ENCODE peak calls at places on chromosomes 16 and 17, in seven cellular contexts. Q, E, N, I, W, C and V are unnamed samples.

GRCh38 chr17:77521076-77521475 is 380.3 kb downstream of the SEC14L1 start:
- DNase-seq in Q (no peak), E (no peak), N (no peak), I (no peak), W (no peak), C (no peak), V (no peak)

GRCh38 chr17:51507444-51507843 is 247.1 kb downstream of the UTP18 start:
- DNase-seq in Q (no peak), E (no peak), N (no peak), I (no peak), W (no peak), C (no peak), V (no peak)

GRCh38 chr16:67158637-67159600 is 790 bp downstream of the TRADD start:
- DNase-seq in Q (no peak), E (no peak), N (no peak), I (peak), W (peak), C (peak), V (no peak)

GRCh38 chr16:22751104-22751667 is 62.8 kb upstream of the HS3ST2 start:
- DNase-seq in Q (no peak), E (no peak), N (no peak), I (no peak), W (no peak), C (no peak), V (no peak)

GRCh38 chr16:89575247-89576172 is at the start of gene CPNE7:
- DNase-seq in Q (peak), E (no peak), N (no peak), I (no peak), W (peak), C (no peak), V (no peak)

GRCh38 chr17:45307290-45308015 is 9.4 kb downstream of the MAP3K14 start:
- DNase-seq in Q (no peak), E (no peak), N (no peak), I (no peak), W (no peak), C (peak), V (peak)

GRCh38 chr16:73846292-73846849 is 450.2 kb upstream of the PSMD7 start:
- DNase-seq in Q (no peak), E (no peak), N (no peak), I (no peak), W (no peak), C (no peak), V (no peak)

GRCh38 chr17:81295031-81295677 is at the start of gene SLC38A10:
- DNase-seq in Q (peak), E (peak), N (no peak), I (peak), W (peak), C (peak), V (peak)

GRCh38 chr17:1999557-2000251 is 25.4 kb downstream of the RTN4RL1 start:
- DNase-seq in Q (peak), E (no peak), N (no peak), I (no peak), W (no peak), C (no peak), V (no peak)

GRCh38 chr16:19644877-19645276 is 73.2 kb downstream of the KNOP1 start:
- DNase-seq in Q (peak), E (no peak), N (no peak), I (no peak), W (no peak), C (no peak), V (no peak)

GRCh38 chr17:10051112-10051511 is 146.0 kb upstream of the RCVRN start:
- DNase-seq in Q (no peak), E (no peak), N (no peak), I (no peak), W (no peak), C (no peak), V (no peak)

GRCh38 chr17:40633871-40634270 is 13.7 kb downstream of the SMARCE1 start:
- DNase-seq in Q (no peak), E (no peak), N (no peak), I (no peak), W (no peak), C (no peak), V (no peak)

GRCh38 chr16:85755929-85756768 is 5.3 kb upstream of the C16orf74 start:
- DNase-seq in Q (no peak), E (no peak), N (no peak), I (no peak), W (no peak), C (no peak), V (no peak)

GRCh38 chr17:2634361-2634960 is 41.0 kb downstream of the PAFAH1B1 start:
- DNase-seq in Q (no peak), E (no peak), N (no peak), I (no peak), W (no peak), C (no peak), V (no peak)

GRCh38 chr16:18062713-18063112 is 273.8 kb downstream of the NPIPA8 start:
- DNase-seq in Q (no peak), E (no peak), N (no peak), I (no peak), W (no peak), C (no peak), V (no peak)

GRCh38 chr16:35194681-35195080 is 1735.3 kb downstream of the TP53TG3F start:
- DNase-seq in Q (no peak), E (no peak), N (no peak), I (no peak), W (no peak), C (no peak), V (no peak)

GRCh38 chr16:85611455-85612190 is 1.5 kb upstream of the GSE1 start:
- DNase-seq in Q (peak), E (peak), N (peak), I (no peak), W (peak), C (peak), V (no peak)

GRCh38 chr16:16038950-16039349 is 89.5 kb downstream of the ABCC1 start:
- DNase-seq in Q (no peak), E (no peak), N (no peak), I (no peak), W (no peak), C (no peak), V (no peak)

GRCh38 chr17:17146791-17147406 is 59.2 kb downstream of the PLD6 start:
- DNase-seq in Q (peak), E (no peak), N (no peak), I (no peak), W (peak), C (peak), V (no peak)

GRCh38 chr16:70656065-70656711 is 9.8 kb downstream of the IL34 start:
- DNase-seq in Q (no peak), E (no peak), N (no peak), I (no peak), W (no peak), C (no peak), V (no peak)

GRCh38 chr17:10107320-10108165 is 90.9 kb downstream of the GAS7 start:
- DNase-seq in Q (no peak), E (no peak), N (no peak), I (no peak), W (no peak), C (no peak), V (no peak)

GRCh38 chr16:35391328-35391727 is 1931.9 kb downstream of the TP53TG3F start:
- DNase-seq in Q (peak), E (peak), N (no peak), I (no peak), W (peak), C (peak), V (no peak)

GRCh38 chr17:50101346-50102163 is 6.4 kb downstream of the PDK2 start:
- DNase-seq in Q (peak), E (no peak), N (no peak), I (no peak), W (no peak), C (no peak), V (no peak)

GRCh38 chr17:27915715-27916114 is 22.6 kb upstream of the LYRM9 start:
- DNase-seq in Q (no peak), E (no peak), N (no peak), I (no peak), W (no peak), C (no peak), V (no peak)

GRCh38 chr17:45394913-45395568 is 37.6 kb downstream of the ARHGAP27 start:
- DNase-seq in Q (peak), E (peak), N (no peak), I (no peak), W (peak), C (peak), V (no peak)

GRCh38 chr16:48386559-48387312 is 1.5 kb upstream of the SIAH1 start:
- DNase-seq in Q (no peak), E (no peak), N (no peak), I (no peak), W (no peak), C (no peak), V (no peak)

GRCh38 chr16:68994324-68994723 is 111.1 kb upstream of the HAS3 start:
- DNase-seq in Q (no peak), E (no peak), N (no peak), I (no peak), W (peak), C (no peak), V (no peak)

GRCh38 chr17:62987136-62987535 is 21.1 kb downstream of the TANC2 start:
- DNase-seq in Q (no peak), E (no peak), N (no peak), I (no peak), W (no peak), C (no peak), V (no peak)

GRCh38 chr16:66954097-66954659 is 6.9 kb upstream of the CES3 start:
- DNase-seq in Q (peak), E (peak), N (peak), I (peak), W (peak), C (peak), V (no peak)

GRCh38 chr17:71632328-71632727 is 488.5 kb upstream of the SOX9 start:
- DNase-seq in Q (no peak), E (no peak), N (no peak), I (no peak), W (no peak), C (no peak), V (no peak)